ENCODE peak calls at places on chromosomes 3 and 15, in six cellular contexts. One of them, this sample, is unnamed.

GRCh38 chr3:149604125-149604851 is 53.5 kb downstream of the WWTR1 start:
- DNase-seq in left ventricle myocardium inferior: no peak
- DNase-seq in fibroblast of lung: peak; percentile 59
- DNase-seq in cardiac muscle cell: no peak
- DNase-seq in kidney: no peak
- DNase-seq in tibial nerve: no peak
- DNase-seq in this sample: no peak

GRCh38 chr3:185976977-185977678 is 39.3 kb upstream of the TRA2B start:
- DNase-seq in left ventricle myocardium inferior: peak; percentile 81
- DNase-seq in fibroblast of lung: peak; percentile 46
- DNase-seq in cardiac muscle cell: peak; percentile 84
- DNase-seq in kidney: peak; percentile 88
- DNase-seq in tibial nerve: peak; percentile 66
- DNase-seq in this sample: peak; percentile 90

GRCh38 chr3:107404727-107405519 is 27.7 kb downstream of the CCDC54 start:
- DNase-seq in left ventricle myocardium inferior: no peak
- DNase-seq in fibroblast of lung: peak; percentile 86
- DNase-seq in cardiac muscle cell: no peak
- DNase-seq in kidney: no peak
- DNase-seq in tibial nerve: no peak
- DNase-seq in this sample: no peak

GRCh38 chr3:114850913-114851312 is 296.2 kb downstream of the ZBTB20 start:
- DNase-seq in left ventricle myocardium inferior: no peak
- DNase-seq in fibroblast of lung: no peak
- DNase-seq in cardiac muscle cell: no peak
- DNase-seq in kidney: no peak
- DNase-seq in tibial nerve: no peak
- DNase-seq in this sample: no peak

GRCh38 chr3:55904716-55905115 is 417.6 kb upstream of the WNT5A start:
- DNase-seq in left ventricle myocardium inferior: no peak
- DNase-seq in fibroblast of lung: no peak
- DNase-seq in cardiac muscle cell: no peak
- DNase-seq in kidney: no peak
- DNase-seq in tibial nerve: no peak
- DNase-seq in this sample: no peak

GRCh38 chr15:50244153-50244552 is 21.4 kb downstream of the HDC start:
- DNase-seq in left ventricle myocardium inferior: no peak
- DNase-seq in fibroblast of lung: no peak
- DNase-seq in cardiac muscle cell: no peak
- DNase-seq in kidney: no peak
- DNase-seq in tibial nerve: no peak
- DNase-seq in this sample: no peak

GRCh38 chr3:100008081-100008698 is 106.1 kb downstream of the FILIP1L start:
- DNase-seq in left ventricle myocardium inferior: no peak
- DNase-seq in fibroblast of lung: no peak
- DNase-seq in cardiac muscle cell: no peak
- DNase-seq in kidney: no peak
- DNase-seq in tibial nerve: no peak
- DNase-seq in this sample: no peak

GRCh38 chr3:124441766-124442165 is 288.5 kb upstream of the UMPS start:
- DNase-seq in left ventricle myocardium inferior: no peak
- DNase-seq in fibroblast of lung: no peak
- DNase-seq in cardiac muscle cell: no peak
- DNase-seq in kidney: peak; percentile 57
- DNase-seq in tibial nerve: no peak
- DNase-seq in this sample: no peak

GRCh38 chr15:40155270-40155910 is 5.5 kb upstream of the BUB1B start:
- DNase-seq in left ventricle myocardium inferior: no peak
- DNase-seq in fibroblast of lung: no peak
- DNase-seq in cardiac muscle cell: no peak
- DNase-seq in kidney: peak; percentile 84
- DNase-seq in tibial nerve: no peak
- DNase-seq in this sample: peak; percentile 55

GRCh38 chr15:81133782-81134461 is at the start of gene CFAP161:
- DNase-seq in left ventricle myocardium inferior: peak; percentile 82
- DNase-seq in fibroblast of lung: peak; percentile 69
- DNase-seq in cardiac muscle cell: peak; percentile 95
- DNase-seq in kidney: peak; percentile 86
- DNase-seq in tibial nerve: peak; percentile 43
- DNase-seq in this sample: peak; percentile 80

GRCh38 chr3:69649120-69649519 is 90.1 kb upstream of the MITF start:
- DNase-seq in left ventricle myocardium inferior: no peak
- DNase-seq in fibroblast of lung: peak; percentile 76
- DNase-seq in cardiac muscle cell: no peak
- DNase-seq in kidney: no peak
- DNase-seq in tibial nerve: no peak
- DNase-seq in this sample: no peak

GRCh38 chr3:183539821-183540220 is 15.7 kb downstream of the KLHL6 start:
- DNase-seq in left ventricle myocardium inferior: no peak
- DNase-seq in fibroblast of lung: no peak
- DNase-seq in cardiac muscle cell: no peak
- DNase-seq in kidney: no peak
- DNase-seq in tibial nerve: no peak
- DNase-seq in this sample: no peak

GRCh38 chr3:42501681-42502428 is 588 bp upstream of the VIPR1 start:
- DNase-seq in left ventricle myocardium inferior: peak; percentile 50
- DNase-seq in fibroblast of lung: peak; percentile 15
- DNase-seq in cardiac muscle cell: peak; percentile 65
- DNase-seq in kidney: peak; percentile 85
- DNase-seq in tibial nerve: no peak
- DNase-seq in this sample: peak; percentile 77

GRCh38 chr15:45181491-45182285 is 6.1 kb downstream of the SHF start:
- DNase-seq in left ventricle myocardium inferior: no peak
- DNase-seq in fibroblast of lung: no peak
- DNase-seq in cardiac muscle cell: no peak
- DNase-seq in kidney: no peak
- DNase-seq in tibial nerve: no peak
- DNase-seq in this sample: no peak
- H3K27ac ChIP-seq in left ventricle myocardium inferior: no peak overlapping the region
- H3K27ac ChIP-seq in fibroblast of lung: no peak overlapping the region
- H3K27ac ChIP-seq in cardiac muscle cell: no peak overlapping the region
- H3K27ac ChIP-seq in kidney: no peak overlapping the region
- H3K27ac ChIP-seq in tibial nerve: no peak overlapping the region
- H3K27ac ChIP-seq in this sample: no peak overlapping the region

DNA sequence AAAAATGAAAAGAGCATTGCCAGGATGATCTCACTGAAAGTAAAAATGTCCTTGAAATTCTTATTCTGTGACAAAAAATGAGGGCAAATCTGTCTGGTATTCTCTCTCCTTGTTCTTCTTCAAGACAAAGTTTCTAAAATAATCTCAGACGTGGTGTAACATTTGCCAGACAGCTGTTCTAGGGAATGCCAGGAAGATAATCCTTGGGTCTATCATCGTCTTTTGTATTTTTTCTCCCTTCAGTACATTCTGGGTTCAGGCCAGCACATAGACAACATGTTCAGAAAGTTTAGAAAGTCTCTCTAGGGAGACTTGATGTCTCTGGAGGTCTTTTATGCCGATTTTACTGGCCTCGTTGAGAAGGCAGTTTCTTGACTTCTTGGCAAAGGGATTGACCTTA is 121.2 kb upstream of the HES1 start:
- DNase-seq in left ventricle myocardium inferior: no peak
- DNase-seq in fibroblast of lung: no peak
- DNase-seq in cardiac muscle cell: no peak
- DNase-seq in kidney: no peak
- DNase-seq in tibial nerve: no peak
- DNase-seq in this sample: no peak
- H3K4me3 ChIP-seq in left ventricle myocardium inferior: no peak overlapping the region
- H3K4me3 ChIP-seq in fibroblast of lung: no peak overlapping the region
- H3K4me3 ChIP-seq in cardiac muscle cell: no peak overlapping the region
- H3K4me3 ChIP-seq in kidney: no peak overlapping the region
- H3K4me3 ChIP-seq in tibial nerve: no peak overlapping the region
- H3K4me3 ChIP-seq in this sample: no peak overlapping the region

GRCh38 chr3:127701281-127701792 is 28.6 kb downstream of the ABTB1 start:
- DNase-seq in left ventricle myocardium inferior: peak; percentile 70
- DNase-seq in fibroblast of lung: no peak
- DNase-seq in cardiac muscle cell: no peak
- DNase-seq in kidney: peak; percentile 57
- DNase-seq in tibial nerve: no peak
- DNase-seq in this sample: peak; percentile 37

GRCh38 chr3:127699946-127700300 is 27.2 kb downstream of the ABTB1 start:
- DNase-seq in left ventricle myocardium inferior: no peak
- DNase-seq in fibroblast of lung: no peak
- DNase-seq in cardiac muscle cell: no peak
- DNase-seq in kidney: no peak
- DNase-seq in tibial nerve: no peak
- DNase-seq in this sample: no peak

GRCh38 chr3:127702151-127702578 is 29.4 kb downstream of the ABTB1 start:
- DNase-seq in left ventricle myocardium inferior: no peak
- DNase-seq in fibroblast of lung: no peak
- DNase-seq in cardiac muscle cell: no peak
- DNase-seq in kidney: no peak
- DNase-seq in tibial nerve: no peak
- DNase-seq in this sample: peak; percentile 42

GRCh38 chr3:127699098-127699945 is 26.6 kb downstream of the ABTB1 start:
- DNase-seq in left ventricle myocardium inferior: peak; percentile 16
- DNase-seq in fibroblast of lung: peak; percentile 52
- DNase-seq in cardiac muscle cell: no peak
- DNase-seq in kidney: peak; percentile 23
- DNase-seq in tibial nerve: no peak
- DNase-seq in this sample: peak; percentile 29

DNA sequence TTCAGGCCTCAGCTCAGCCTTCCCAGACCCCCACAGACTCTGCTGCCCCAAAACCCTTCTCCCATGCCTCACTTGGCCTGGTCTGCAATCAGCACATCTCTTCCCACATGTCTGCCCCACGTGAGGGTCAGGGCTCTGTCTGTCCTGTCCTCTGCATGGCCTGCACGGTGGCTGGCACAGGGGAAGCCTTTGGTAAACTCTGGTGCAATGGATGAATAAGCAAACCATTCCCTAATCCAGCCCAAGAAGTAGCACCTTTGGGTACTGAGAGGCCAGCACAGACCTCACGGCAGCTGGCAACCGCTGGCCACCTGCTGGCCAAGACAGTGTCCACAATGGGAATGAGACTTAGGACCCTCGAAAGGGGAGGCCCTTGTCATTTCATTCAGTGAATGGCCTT is 27.7 kb downstream of the ABTB1 start:
- DNase-seq in left ventricle myocardium inferior: no peak
- DNase-seq in fibroblast of lung: no peak
- DNase-seq in cardiac muscle cell: no peak
- DNase-seq in kidney: peak; percentile 41
- DNase-seq in tibial nerve: no peak
- DNase-seq in this sample: peak; percentile 14
- TF ChIP-seq CTCF in left ventricle myocardium inferior: peak; percentile 13
- TF ChIP-seq CTCF in fibroblast of lung: no peak
- TF ChIP-seq CTCF in cardiac muscle cell: no peak
- TF ChIP-seq CTCF in kidney: no peak
- TF ChIP-seq CTCF in tibial nerve: no peak
- TF ChIP-seq CTCF in this sample: no peak

DNA sequence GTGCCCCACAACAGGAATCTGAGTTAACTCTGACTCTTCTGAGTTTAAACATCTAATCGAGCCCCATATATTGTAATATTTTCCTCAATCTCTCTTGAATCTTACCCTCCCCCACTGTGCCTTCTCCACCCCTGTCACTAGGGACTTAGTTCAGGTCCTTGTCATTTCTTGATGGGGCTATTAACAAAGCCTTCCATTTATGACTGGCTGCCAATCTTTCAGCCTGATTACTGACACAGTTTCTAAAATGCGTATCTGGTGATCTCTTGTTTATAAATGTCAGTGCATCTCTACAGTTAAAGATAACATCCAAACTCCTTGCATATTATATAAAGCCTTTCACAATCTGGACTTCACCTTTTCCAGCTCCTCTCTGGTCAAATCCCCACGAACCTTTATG is 124.3 kb downstream of the IGSF11 start:
- DNase-seq in left ventricle myocardium inferior: no peak
- DNase-seq in fibroblast of lung: no peak
- DNase-seq in cardiac muscle cell: no peak
- DNase-seq in kidney: no peak
- DNase-seq in tibial nerve: no peak
- DNase-seq in this sample: no peak
- H3K27ac ChIP-seq in left ventricle myocardium inferior: no peak overlapping the region
- H3K27ac ChIP-seq in fibroblast of lung: no peak overlapping the region
- H3K27ac ChIP-seq in cardiac muscle cell: no peak overlapping the region
- H3K27ac ChIP-seq in kidney: no peak overlapping the region
- H3K27ac ChIP-seq in tibial nerve: no peak overlapping the region
- H3K27ac ChIP-seq in this sample: no peak overlapping the region

DNA sequence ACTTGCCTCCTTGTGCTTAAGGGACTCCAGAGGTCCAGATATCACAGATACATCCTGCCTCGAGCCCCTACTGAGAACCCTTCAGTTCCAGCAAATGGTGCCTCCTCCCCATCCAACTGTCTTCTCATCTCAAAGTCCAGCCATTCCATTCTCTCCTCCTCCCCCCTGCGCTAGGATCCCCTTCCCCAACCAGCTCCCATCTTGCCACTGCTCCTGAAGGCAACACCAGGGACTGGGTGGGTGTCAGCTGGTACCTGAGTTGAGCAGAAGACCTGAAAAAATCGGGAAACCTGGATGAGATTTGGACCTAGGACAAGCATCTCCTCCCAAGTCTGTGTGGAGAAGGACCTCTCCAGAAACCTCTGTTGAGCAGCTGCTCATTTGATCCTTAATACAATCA is 2.4 kb upstream of the AP3B2 start:
- DNase-seq in left ventricle myocardium inferior: no peak
- DNase-seq in fibroblast of lung: no peak
- DNase-seq in cardiac muscle cell: no peak
- DNase-seq in kidney: no peak
- DNase-seq in tibial nerve: no peak
- DNase-seq in this sample: no peak
- H3K4me3 ChIP-seq in left ventricle myocardium inferior: no peak overlapping the region
- H3K4me3 ChIP-seq in fibroblast of lung: no peak overlapping the region
- H3K4me3 ChIP-seq in cardiac muscle cell: no peak overlapping the region
- H3K4me3 ChIP-seq in kidney: no peak overlapping the region
- H3K4me3 ChIP-seq in tibial nerve: no peak overlapping the region
- H3K4me3 ChIP-seq in this sample: no peak overlapping the region

GRCh38 chr15:91522609-91523332 is 330.7 kb upstream of the SLCO3A1 start:
- DNase-seq in left ventricle myocardium inferior: no peak
- DNase-seq in fibroblast of lung: peak; percentile 59
- DNase-seq in cardiac muscle cell: no peak
- DNase-seq in kidney: no peak
- DNase-seq in tibial nerve: no peak
- DNase-seq in this sample: no peak
- TF ChIP-seq CTCF in left ventricle myocardium inferior: peak; percentile 55
- TF ChIP-seq CTCF in fibroblast of lung: peak; percentile 52
- TF ChIP-seq CTCF in cardiac muscle cell: no peak
- TF ChIP-seq CTCF in kidney: no peak
- TF ChIP-seq CTCF in tibial nerve: peak; percentile 11
- TF ChIP-seq CTCF in this sample: peak; percentile 15

GRCh38 chr3:51681453-51681852 is 10.4 kb downstream of the TEX264 start:
- DNase-seq in left ventricle myocardium inferior: peak; percentile 43
- DNase-seq in fibroblast of lung: no peak
- DNase-seq in cardiac muscle cell: no peak
- DNase-seq in kidney: peak; percentile 76
- DNase-seq in tibial nerve: no peak
- DNase-seq in this sample: peak; percentile 64
- H3K27ac ChIP-seq in left ventricle myocardium inferior: peak overlapping the region; percentile 60
- H3K27ac ChIP-seq in fibroblast of lung: no peak overlapping the region
- H3K27ac ChIP-seq in cardiac muscle cell: peak overlapping the region; percentile 21
- H3K27ac ChIP-seq in kidney: peak overlapping the region; percentile 26
- H3K27ac ChIP-seq in tibial nerve: peak overlapping the region; percentile 29
- H3K27ac ChIP-seq in this sample: peak overlapping the region; percentile 53

This sample was measured in lower lobe of right lung.